ENCODE peak calls at places on chromosomes 11 and 22, in five cellular contexts. S is left lung, C is AG04450, J is adrenal gland, Q is breast epithelium. F is an unnamed sample.

GRCh38 chr11:31850365-31850764 is 39.2 kb upstream of the PAX6 start:
- DNase-seq in S (no peak), C (no peak), J (no peak), Q (no peak), F (no peak)

GRCh38 chr11:75429902-75430691 is 2.9 kb downstream of the KLHL35 start:
- DNase-seq in S (peak; percentile 88), C (no peak), J (peak; percentile 73), Q (no peak), F (peak; percentile 99)

GRCh38 chr22:36373258-36373579 is 14.5 kb downstream of the MYH9 start:
- DNase-seq in S (peak; percentile 91), C (no peak), J (no peak), Q (peak; percentile 82), F (no peak)

GRCh38 chr11:120576606-120577005 is 65.1 kb downstream of the GRIK4 start:
- DNase-seq in S (no peak), C (no peak), J (no peak), Q (no peak), F (no peak)

GRCh38 chr11:133541331-133542095 is 9.2 kb upstream of the OPCML start:
- DNase-seq in S (no peak), C (no peak), J (no peak), Q (no peak), F (no peak)

GRCh38 chr22:37898441-37899181 is 7.5 kb upstream of the MICALL1 start:
- DNase-seq in S (peak; percentile 81), C (no peak), J (no peak), Q (peak; percentile 71), F (peak; percentile 15)

GRCh38 chr11:16169541-16169940 is 186.8 kb downstream of the SOX6 start:
- DNase-seq in S (no peak), C (no peak), J (no peak), Q (no peak), F (no peak)

GRCh38 chr11:46333129-46333947 is 13.9 kb upstream of the DGKZ start:
- DNase-seq in S (peak; percentile 86), C (no peak), J (no peak), Q (no peak), F (peak; percentile 85)

GRCh38 chr11:112656772-112657428 is 304.3 kb upstream of the NCAM1 start:
- DNase-seq in S (no peak), C (no peak), J (no peak), Q (no peak), F (peak; percentile 73)

GRCh38 chr11:94557391-94557790 is 9.8 kb upstream of the PIWIL4 start:
- DNase-seq in S (no peak), C (no peak), J (no peak), Q (no peak), F (no peak)

GRCh38 chr11:115202900-115203552 is 301.2 kb downstream of the CADM1 start:
- DNase-seq in S (no peak), C (no peak), J (no peak), Q (no peak), F (no peak)

GRCh38 chr11:66035653-66036333 is 9.5 kb upstream of the CATSPER1 start:
- DNase-seq in S (no peak), C (no peak), J (no peak), Q (no peak), F (peak; percentile 78)

GRCh38 chr22:37109242-37109917 is at the start of gene TMPRSS6:
- DNase-seq in S (peak; percentile 72), C (no peak), J (no peak), Q (no peak), F (no peak)

GRCh38 chr22:24521791-24522245 is 26.7 kb downstream of the UPB1 start:
- DNase-seq in S (no peak), C (no peak), J (peak; percentile 82), Q (no peak), F (peak; percentile 87)

GRCh38 chr22:32583921-32584335 is 109.3 kb downstream of the FBXO7 start:
- DNase-seq in S (no peak), C (no peak), J (no peak), Q (no peak), F (peak; percentile 53)

GRCh38 chr11:78290293-78291176 is 101.8 kb downstream of the USP35 start:
- DNase-seq in S (no peak), C (peak; percentile 3), J (no peak), Q (no peak), F (no peak)

GRCh38 chr22:45240137-45240809 is 421 bp downstream of the KIAA0930 start:
- DNase-seq in S (peak; percentile 89), C (no peak), J (no peak), Q (no peak), F (peak; percentile 94)

GRCh38 chr11:12682730-12683500 is 8.7 kb downstream of the TEAD1 start:
- DNase-seq in S (no peak), C (no peak), J (no peak), Q (no peak), F (no peak)

GRCh38 chr22:49887074-49887471 is 31.2 kb downstream of the ALG12 start:
- DNase-seq in S (no peak), C (no peak), J (no peak), Q (no peak), F (no peak)

GRCh38 chr11:35274909-35275807 is 136.2 kb downstream of the CD44 start:
- DNase-seq in S (no peak), C (no peak), J (peak; percentile 94), Q (peak; percentile 81), F (no peak)

GRCh38 chr22:46062971-46063631 is 86.1 kb upstream of the WNT7B start:
- DNase-seq in S (peak; percentile 36), C (no peak), J (peak; percentile 44), Q (peak; percentile 43), F (peak; percentile 90)

GRCh38 chr11:13776134-13776815 is 107.8 kb downstream of the FAR1 start:
- DNase-seq in S (no peak), C (no peak), J (no peak), Q (no peak), F (no peak)

GRCh38 chr22:45807156-45807915 is 135.7 kb downstream of the ATXN10 start:
- DNase-seq in S (no peak), C (no peak), J (no peak), Q (no peak), F (no peak)

GRCh38 chr11:109033627-109034340 is 368.9 kb downstream of the DDX10 start:
- DNase-seq in S (no peak), C (peak; percentile 53), J (peak; percentile 56), Q (no peak), F (peak; percentile 69)

GRCh38 chr11:65489706-65490310 is 9.0 kb upstream of the MALAT1 start:
- DNase-seq in S (no peak), C (no peak), J (peak; percentile 82), Q (no peak), F (no peak)

GRCh38 chr22:30312053-30312452 is 14.7 kb downstream of the TBC1D10A start:
- DNase-seq in S (no peak), C (no peak), J (peak; percentile 70), Q (no peak), F (peak; percentile 94)

GRCh38 chr11:108562746-108563581 is 30.6 kb downstream of the EXPH5 start:
- DNase-seq in S (no peak), C (no peak), J (no peak), Q (no peak), F (no peak)

GRCh38 chr11:67671211-67671520 is 3.3 kb downstream of the ALDH3B2 start:
- DNase-seq in S (no peak), C (no peak), J (no peak), Q (no peak), F (peak; percentile 46)

GRCh38 chr22:20916916-20917810 is at the start of gene CRKL:
- DNase-seq in S (peak; percentile 99), C (peak; percentile 93), J (peak; percentile 98), Q (peak; percentile 96), F (peak; percentile 99)

GRCh38 chr22:26372890-26373289 is 56.2 kb upstream of the ASPHD2 start:
- DNase-seq in S (no peak), C (no peak), J (no peak), Q (no peak), F (no peak)

GRCh38 chr11:1728931-1729691 is 21.3 kb downstream of the IFITM10 start:
- DNase-seq in S (peak; percentile 65), C (no peak), J (peak; percentile 49), Q (no peak), F (no peak)

GRCh38 chr11:103528046-103528445 is 418.8 kb downstream of the DYNC2H1 start:
- DNase-seq in S (no peak), C (no peak), J (no peak), Q (no peak), F (no peak)

GRCh38 chr22:35921777-35922176 is 106.8 kb downstream of the RBFOX2 start:
- DNase-seq in S (no peak), C (peak; percentile 48), J (peak; percentile 91), Q (no peak), F (peak; percentile 19)

GRCh38 chr22:43345761-43346261 is 2.6 kb upstream of the SCUBE1 start:
- DNase-seq in S (no peak), C (no peak), J (no peak), Q (no peak), F (peak; percentile 91)
- H3K27me3 ChIP-seq in S (peaks cover 53% of the 10 kb centered on the region), C (peaks cover 33% of the 10 kb centered on the region), J (peaks cover 4% of the 10 kb centered on the region), Q (peaks cover 47% of the 10 kb centered on the region), F (peaks cover 34% of the 10 kb centered on the region)

DNA sequence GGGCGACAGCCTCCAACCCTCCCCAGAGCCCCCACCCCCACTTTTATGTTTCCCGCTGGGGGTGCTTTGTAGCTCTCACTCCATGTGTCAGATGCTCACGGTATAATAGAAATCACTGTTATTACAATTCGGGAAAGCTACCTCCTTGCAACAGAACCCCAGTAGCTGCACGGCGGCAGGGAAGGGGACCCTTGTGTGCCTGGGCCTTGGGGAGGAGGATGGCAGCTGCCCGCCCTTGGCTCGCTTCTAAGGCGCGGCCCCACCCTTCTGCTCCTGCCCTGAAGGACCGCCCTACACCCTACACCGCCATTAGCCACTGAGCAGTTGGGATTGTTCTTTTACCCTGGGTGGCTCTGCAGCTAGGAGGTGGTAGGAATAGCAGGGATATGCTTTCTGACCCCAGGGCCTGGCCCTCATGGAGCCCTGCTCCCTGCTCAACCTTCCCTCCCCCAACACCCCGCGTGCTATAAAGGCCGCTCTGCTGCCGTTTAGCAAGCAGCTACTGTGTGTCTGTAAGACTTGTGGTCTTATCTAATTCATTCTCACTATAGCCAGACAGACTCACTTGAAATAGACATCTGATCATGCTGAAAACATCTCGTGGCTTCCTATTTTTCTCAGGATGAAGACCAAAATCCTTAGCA is 219.7 kb downstream of the CEP164 start:
- DNase-seq in S (peak; percentile 62), C (no peak), J (no peak), Q (no peak), F (peak; percentile 65)
- H3K27me3 ChIP-seq in S (no peaks in the 10 kb centered on the region), C (peaks cover 16% of the 10 kb centered on the region), J (no peaks in the 10 kb centered on the region), Q (no peaks in the 10 kb centered on the region), F (no peaks in the 10 kb centered on the region)

GRCh38 chr11:129694538-129694937 is 121.1 kb upstream of the TMEM45B start:
- DNase-seq in S (no peak), C (no peak), J (no peak), Q (no peak), F (peak; percentile 73)
- H3K27me3 ChIP-seq in S (peaks cover 39% of the 10 kb centered on the region), C (peaks cover 7% of the 10 kb centered on the region), J (no peaks in the 10 kb centered on the region), Q (no peaks in the 10 kb centered on the region), F (peaks cover 15% of the 10 kb centered on the region)

GRCh38 chr11:10307022-10307410 is 2.1 kb downstream of the ADM start:
- DNase-seq in S (no peak), C (no peak), J (no peak), Q (no peak), F (no peak)
- H3K27me3 ChIP-seq in S (peaks cover 38% of the 10 kb centered on the region), C (no peaks in the 10 kb centered on the region), J (no peaks in the 10 kb centered on the region), Q (no peaks in the 10 kb centered on the region), F (no peaks in the 10 kb centered on the region)